ENCODE peak calls at places on chromosome 18, in five cellular contexts. N is ovary, L is dorsolateral prefrontal cortex, D is astrocyte of the spinal cord, M is breast epithelium. R is an unnamed sample.

GRCh38 chr18:58590231-58590630 is 38.7 kb downstream of the ALPK2 start:
- DNase-seq in M (no peak), N (no peak), D (peak), L (no peak), R (peak)

GRCh38 chr18:36446059-36446458 is 148.5 kb downstream of the FHOD3 start:
- DNase-seq in N (no peak), M (no peak), D (no peak), L (no peak), R (no peak)

GRCh38 chr18:44909191-44909719 is 228.6 kb downstream of the SETBP1 start:
- DNase-seq in M (no peak), N (no peak), D (peak), L (no peak), R (no peak)

GRCh38 chr18:58495202-58495601 is 133.7 kb downstream of the ALPK2 start:
- DNase-seq in D (peak), N (no peak), M (no peak), L (no peak), R (no peak)

GRCh38 chr18:48798334-48799197 is 152.2 kb downstream of the SMAD7 start:
- DNase-seq in D (no peak), N (no peak), M (no peak), L (peak), R (no peak)

GRCh38 chr18:28164772-28165483 is 12.0 kb downstream of the CDH2 start:
- DNase-seq in D (no peak), L (no peak), N (no peak), M (no peak), R (no peak)

GRCh38 chr18:75293591-75293990 is 83.0 kb downstream of the TSHZ1 start:
- DNase-seq in N (no peak), L (no peak), M (no peak), D (peak), R (peak)

GRCh38 chr18:33928226-33928625 is 296.5 kb downstream of the NOL4 start:
- DNase-seq in M (no peak), D (peak), L (no peak), N (no peak), R (peak)

GRCh38 chr18:55927831-55928230 is 339.8 kb upstream of the TCF4 start:
- DNase-seq in D (peak), N (no peak), M (no peak), L (no peak), R (peak)

GRCh38 chr18:58947136-58947732 is 82.6 kb downstream of the ZNF532 start:
- DNase-seq in L (no peak), M (no peak), D (no peak), N (no peak), R (no peak)

GRCh38 chr18:21053127-21053526 is 58.5 kb downstream of the ROCK1 start:
- DNase-seq in M (no peak), N (no peak), D (peak), L (no peak), R (peak)

GRCh38 chr18:22174341-22175148 is 5.2 kb downstream of the GATA6 start:
- DNase-seq in L (no peak), D (no peak), N (peak), M (no peak), R (no peak)
- H3K4me3 ChIP-seq in L (no peak), D (peak), N (peak), M (peak), R (no peak)

DNA sequence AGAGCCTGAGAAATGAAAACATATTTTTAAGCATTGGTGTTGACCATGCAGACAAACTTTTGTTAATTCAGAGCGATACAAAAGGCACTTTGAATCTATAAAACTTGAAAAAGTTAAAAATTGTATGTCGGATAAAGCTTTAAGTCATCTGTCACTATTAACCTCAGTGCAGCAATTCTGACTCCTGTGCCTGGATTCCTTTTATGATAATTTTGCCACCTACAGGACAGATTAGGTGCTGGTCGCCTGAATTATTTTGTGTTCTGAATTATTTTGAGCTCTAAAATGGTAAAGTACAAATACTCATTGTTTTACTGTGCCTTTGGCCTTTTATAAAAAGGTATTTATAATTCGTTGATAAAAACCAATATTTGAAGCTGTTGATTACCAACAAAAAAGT is 19.4 kb upstream of the RNF138 start:
- DNase-seq in D (no peak), L (no peak), N (no peak), M (no peak), R (no peak)
- TF ChIP-seq CTCF in D (peak), L (peak), N (no peak), M (no peak), R (peak)

GRCh38 chr18:62425465-62426190 is 97.2 kb upstream of the ZCCHC2 start:
- DNase-seq in M (peak), D (peak), N (peak), L (peak), R (peak)
- H3K4me3 ChIP-seq in M (peak), D (peak), N (peak), L (peak), R (peak)

GRCh38 chr18:54386043-54386442 is 28.3 kb downstream of the C18orf54 start:
- DNase-seq in L (no peak), N (no peak), D (no peak), M (no peak), R (peak)
- TF ChIP-seq CTCF in L (no peak), N (no peak), D (no peak), M (no peak), R (no peak)

GRCh38 chr18:10557085-10557677 is 31.4 kb downstream of the NAPG start:
- DNase-seq in N (no peak), M (no peak), L (no peak), D (no peak), R (no peak)
- H3K4me3 ChIP-seq in N (no peak), M (no peak), L (no peak), D (no peak), R (no peak)

DNA sequence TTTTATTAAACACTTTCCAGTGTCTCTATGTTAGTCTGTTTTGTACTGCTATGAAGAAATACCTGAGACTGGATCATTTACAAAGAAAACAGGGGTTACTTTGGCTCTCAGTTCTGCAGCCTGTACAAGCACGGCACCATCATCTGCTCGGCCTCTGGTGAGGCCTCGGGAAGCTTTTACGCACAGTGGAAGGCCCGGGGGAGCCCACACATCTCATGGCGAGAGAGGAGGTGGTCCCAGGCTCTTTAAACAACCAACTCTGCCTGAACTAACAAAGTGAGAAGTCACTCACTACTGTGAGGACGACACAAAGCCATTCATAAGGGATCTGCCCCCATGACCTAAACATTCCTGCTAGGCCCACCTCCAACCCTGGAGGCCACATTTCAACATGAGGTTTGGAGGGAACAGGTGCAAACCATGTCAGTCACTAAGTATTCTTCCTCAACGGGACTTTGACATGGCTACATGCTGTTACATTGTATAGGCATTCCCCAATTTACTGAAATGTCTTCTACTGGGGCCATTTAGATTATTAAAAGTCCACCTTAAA is 26.1 kb downstream of the CYB5A start:
- DNase-seq in N (no peak), M (no peak), L (no peak), D (no peak), R (no peak)
- TF ChIP-seq CTCF in N (no peak), M (no peak), L (no peak), D (no peak), R (no peak)

GRCh38 chr18:8608795-8609673 is at the start of gene RAB12:
- DNase-seq in D (peak), N (peak), M (peak), L (peak), R (peak)

GRCh38 chr18:8605974-8606373 is 3.3 kb upstream of the RAB12 start:
- DNase-seq in D (no peak), N (no peak), L (no peak), M (no peak), R (no peak)

GRCh38 chr18:8609711-8610441 is 639 bp downstream of the RAB12 start:
- DNase-seq in D (no peak), N (peak), M (no peak), L (no peak), R (peak)

GRCh38 chr18:8610442-8610801 is 1.2 kb downstream of the RAB12 start:
- DNase-seq in N (no peak), M (no peak), L (no peak), D (no peak), R (peak)

GRCh38 chr18:8607776-8608682 is 1.2 kb upstream of the RAB12 start:
- DNase-seq in N (no peak), L (no peak), M (no peak), D (no peak), R (peak)
- H3K4me3 ChIP-seq in N (peak), L (peak), M (peak), D (peak), R (peak)

GRCh38 chr18:40404284-40404683 is 1550.8 kb upstream of the PIK3C3 start:
- DNase-seq in N (no peak), M (no peak), D (peak), L (no peak), R (peak)

GRCh38 chr18:40407913-40408312 is 1547.1 kb upstream of the PIK3C3 start:
- DNase-seq in N (no peak), L (no peak), M (no peak), D (peak), R (no peak)

DNA sequence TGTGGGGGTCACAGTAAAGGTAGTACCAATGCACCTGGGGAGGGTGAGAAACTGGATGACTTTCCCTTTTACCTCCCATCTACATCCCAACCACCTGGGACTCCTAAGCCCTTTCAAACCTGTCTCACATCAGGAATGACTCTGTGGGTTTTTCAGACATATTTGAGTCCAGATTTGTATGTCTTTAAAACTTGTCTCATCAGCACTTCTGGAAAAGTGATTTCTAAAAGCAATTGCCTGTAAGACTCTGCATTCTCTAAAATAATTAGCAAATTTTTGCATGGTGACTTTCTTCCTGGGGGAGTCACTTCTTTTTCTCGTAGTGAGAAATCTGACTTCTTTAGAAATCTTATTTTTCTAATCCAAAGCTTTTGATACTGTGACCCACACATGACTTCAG is 1553.0 kb upstream of the PIK3C3 start:
- DNase-seq in N (no peak), D (no peak), M (no peak), L (no peak), R (no peak)
- TF ChIP-seq CTCF in N (no peak), D (no peak), M (no peak), L (no peak), R (no peak)